ENCODE peak calls at places on chromosomes 12 and 14, in eight cellular contexts. E is Karpas-422, O is AG04450, A is RWPE1, L is fibroblast of lung, S is vagina, D is transverse colon, X is HepG2. U is an unnamed sample.

GRCh38 chr12:63944586-63945228 is 100.2 kb downstream of the SRGAP1 start:
- DNase-seq in E (no peak), O (no peak), A (no peak), L (no peak), S (no peak), D (no peak), X (peak), U (no peak)

GRCh38 chr14:89310211-89310610 is 106.8 kb downstream of the FOXN3 start:
- DNase-seq in E (no peak), O (no peak), A (no peak), L (no peak), S (no peak), D (no peak), X (no peak), U (no peak)

GRCh38 chr12:93758974-93759373 is 81.8 kb downstream of the CRADD start:
- DNase-seq in E (no peak), O (no peak), A (no peak), L (no peak), S (no peak), D (no peak), X (no peak), U (no peak)

GRCh38 chr12:133081408-133081806 is 684 bp downstream of the ZNF140 start:
- DNase-seq in E (no peak), O (no peak), A (no peak), L (no peak), S (no peak), D (peak), X (no peak), U (no peak)

GRCh38 chr12:51971679-51972423 is 20.4 kb downstream of the ACVR1B start:
- DNase-seq in E (no peak), O (no peak), A (no peak), L (no peak), S (no peak), D (no peak), X (no peak), U (no peak)

GRCh38 chr12:132282031-132282949 is 47.1 kb downstream of the GALNT9 start:
- DNase-seq in E (no peak), O (no peak), A (no peak), L (no peak), S (no peak), D (no peak), X (peak), U (no peak)

GRCh38 chr12:12736759-12737676 is 19.9 kb downstream of the CDKN1B start:
- DNase-seq in E (peak), O (no peak), A (no peak), L (peak), S (no peak), D (peak), X (no peak), U (peak)

GRCh38 chr12:27246774-27247173 is 2.7 kb downstream of the STK38L start:
- DNase-seq in E (no peak), O (no peak), A (no peak), L (peak), S (no peak), D (no peak), X (no peak), U (no peak)

GRCh38 chr12:32589165-32589891 is 89.8 kb upstream of the DNM1L start:
- DNase-seq in E (no peak), O (no peak), A (no peak), L (no peak), S (no peak), D (no peak), X (no peak), U (no peak)

GRCh38 chr14:91245029-91245428 is 525 bp upstream of the GPR68 start:
- DNase-seq in E (no peak), O (no peak), A (no peak), L (no peak), S (no peak), D (peak), X (no peak), U (peak)

GRCh38 chr12:75960954-75961661 is 70.5 kb downstream of the PHLDA1 start:
- DNase-seq in E (no peak), O (no peak), A (no peak), L (no peak), S (no peak), D (no peak), X (no peak), U (no peak)

GRCh38 chr12:79422060-79422812 is 268.5 kb downstream of the PAWR start:
- DNase-seq in E (no peak), O (no peak), A (no peak), L (peak), S (no peak), D (no peak), X (peak), U (no peak)

GRCh38 chr14:25090716-25091454 is 40.9 kb upstream of the STXBP6 start:
- DNase-seq in E (no peak), O (no peak), A (peak), L (peak), S (no peak), D (peak), X (no peak), U (no peak)

GRCh38 chr14:75083271-75083670 is 13.8 kb downstream of the ZC2HC1C start:
- DNase-seq in E (no peak), O (no peak), A (no peak), L (no peak), S (no peak), D (no peak), X (no peak), U (no peak)

GRCh38 chr12:108768591-108769500 is 37.5 kb upstream of the CORO1C start:
- DNase-seq in E (no peak), O (no peak), A (peak), L (no peak), S (no peak), D (peak), X (peak), U (peak)

GRCh38 chr14:74616996-74617700 is 5.1 kb upstream of the LTBP2 start:
- DNase-seq in E (no peak), O (no peak), A (no peak), L (peak), S (no peak), D (no peak), X (no peak), U (no peak)

GRCh38 chr12:103771466-103771865 is 69.6 kb downstream of the NT5DC3 start:
- DNase-seq in E (no peak), O (no peak), A (peak), L (peak), S (no peak), D (peak), X (peak), U (no peak)

GRCh38 chr14:88993946-88994345 is 169.5 kb downstream of the TTC8 start:
- DNase-seq in E (no peak), O (no peak), A (peak), L (peak), S (no peak), D (no peak), X (no peak), U (no peak)

GRCh38 chr14:61877050-61877390 is 114.8 kb downstream of the SNAPC1 start:
- DNase-seq in E (no peak), O (no peak), A (no peak), L (no peak), S (no peak), D (no peak), X (no peak), U (no peak)

GRCh38 chr12:12872139-12872933 is 19.0 kb upstream of the GPRC5A start:
- DNase-seq in E (no peak), O (no peak), A (peak), L (peak), S (no peak), D (peak), X (peak), U (no peak)

GRCh38 chr14:33790996-33791395 is 159.9 kb downstream of the EGLN3 start:
- DNase-seq in E (no peak), O (no peak), A (no peak), L (peak), S (no peak), D (no peak), X (no peak), U (no peak)

GRCh38 chr14:26286066-26286791 is 311.6 kb downstream of the NOVA1 start:
- DNase-seq in E (no peak), O (no peak), A (no peak), L (peak), S (no peak), D (no peak), X (no peak), U (no peak)

GRCh38 chr14:92473261-92473946 is 40.2 kb upstream of the RIN3 start:
- DNase-seq in E (no peak), O (no peak), A (no peak), L (peak), S (peak), D (peak), X (peak), U (no peak)

GRCh38 chr12:74349925-74350324 is 187.7 kb upstream of the ATXN7L3B start:
- DNase-seq in E (no peak), O (no peak), A (no peak), L (peak), S (no peak), D (no peak), X (no peak), U (no peak)

GRCh38 chr14:106879241-106879640 is 1352.9 kb downstream of the TMEM121 start:
- DNase-seq in E (peak), O (no peak), A (no peak), L (no peak), S (no peak), D (peak), X (peak), U (no peak)

GRCh38 chr12:130577348-130577747 is 138.8 kb downstream of the RIMBP2 start:
- DNase-seq in E (no peak), O (no peak), A (no peak), L (no peak), S (no peak), D (no peak), X (no peak), U (no peak)

GRCh38 chr14:92397140-92397815 is 74.3 kb downstream of the SLC24A4 start:
- DNase-seq in E (no peak), O (no peak), A (peak), L (peak), S (no peak), D (no peak), X (no peak), U (no peak)

GRCh38 chr14:62711351-62712023 is 333.8 kb downstream of the KCNH5 start:
- DNase-seq in E (no peak), O (no peak), A (no peak), L (no peak), S (no peak), D (no peak), X (no peak), U (no peak)

GRCh38 chr14:88005050-88005481 is at the start of gene GPR65:
- DNase-seq in E (peak), O (no peak), A (no peak), L (no peak), S (no peak), D (no peak), X (no peak), U (no peak)

GRCh38 chr12:42483534-42483857 is 106.0 kb downstream of the PRICKLE1 start:
- DNase-seq in E (no peak), O (no peak), A (peak), L (peak), S (peak), D (peak), X (no peak), U (peak)

GRCh38 chr12:124916370-124917134 is 2.1 kb upstream of the UBC start:
- DNase-seq in E (peak), O (no peak), A (no peak), L (peak), S (peak), D (peak), X (peak), U (no peak)

GRCh38 chr14:55705651-55706340 is 125.8 kb downstream of the KTN1 start:
- DNase-seq in E (no peak), O (no peak), A (peak), L (peak), S (no peak), D (no peak), X (peak), U (no peak)

GRCh38 chr14:80946187-80946586 is 4.6 kb upstream of the CEP128 start:
- DNase-seq in E (no peak), O (no peak), A (no peak), L (no peak), S (no peak), D (no peak), X (no peak), U (no peak)

GRCh38 chr12:12803186-12803585 is 10.0 kb upstream of the DDX47 start:
- DNase-seq in E (no peak), O (no peak), A (peak), L (peak), S (no peak), D (peak), X (peak), U (peak)

GRCh38 chr14:97218336-97218712 is 421.1 kb downstream of the VRK1 start:
- DNase-seq in E (no peak), O (no peak), A (no peak), L (no peak), S (no peak), D (no peak), X (no peak), U (peak)

DNA sequence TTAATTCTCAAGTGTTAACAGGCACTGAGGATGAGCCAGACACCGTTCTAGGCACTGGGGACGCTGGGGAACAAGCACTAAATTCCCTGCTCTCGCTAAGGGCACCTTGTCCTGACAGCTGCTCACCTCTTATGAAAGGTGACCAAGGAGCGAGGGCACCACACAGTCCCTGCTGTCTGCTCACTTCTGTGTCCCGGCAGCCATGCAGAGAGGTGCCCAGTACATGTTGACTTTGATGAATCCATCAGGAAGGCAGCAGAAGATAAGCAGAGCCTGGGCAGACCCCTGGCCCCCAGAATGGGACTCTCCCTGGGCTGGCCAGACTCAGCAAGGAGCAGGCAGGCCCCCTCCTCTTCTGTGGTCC is 14.1 kb downstream of the C14orf132 start:
- DNase-seq in E (no peak), O (no peak), A (no peak), L (no peak), S (no peak), D (no peak), X (no peak), U (no peak)
- H3K27ac ChIP-seq in E (no peak), O (peak), A (peak), L (peak), S (peak), D (peak), X (no peak), U (no peak)

DNA sequence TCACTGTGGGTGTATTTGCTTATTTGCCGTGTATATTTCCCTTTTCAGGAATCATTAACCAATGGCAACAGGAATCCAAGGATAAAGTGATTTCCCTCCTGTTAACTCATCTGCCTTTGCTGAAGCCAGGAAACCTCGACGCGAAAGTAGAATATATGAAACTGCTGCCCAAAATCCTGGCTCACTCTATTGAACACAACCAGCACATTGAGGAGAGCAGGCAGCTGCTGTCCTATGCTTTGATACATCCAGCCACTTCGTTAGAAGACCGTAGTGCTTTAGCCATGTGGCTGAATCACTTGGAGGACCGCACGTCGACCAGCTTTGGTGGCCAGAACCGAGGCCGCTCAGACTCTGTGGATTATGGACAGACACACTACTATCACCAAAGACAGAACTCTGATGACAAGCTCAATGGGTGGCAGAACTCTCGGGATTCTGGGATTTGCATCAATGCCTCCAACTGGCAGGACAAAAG is 135.1 kb downstream of the SAMD4A start:
- DNase-seq in E (no peak), O (no peak), A (no peak), L (no peak), S (no peak), D (no peak), X (peak), U (no peak)
- H3K27ac ChIP-seq in E (no peak), O (no peak), A (no peak), L (no peak), S (no peak), D (no peak), X (peak), U (no peak)

GRCh38 chr14:53470351-53471043 is 317.4 kb upstream of the DDHD1 start:
- DNase-seq in E (no peak), O (peak), A (no peak), L (peak), S (no peak), D (no peak), X (peak), U (no peak)

GRCh38 chr14:53472306-53472705 is 319.2 kb upstream of the DDHD1 start:
- DNase-seq in E (no peak), O (no peak), A (no peak), L (no peak), S (no peak), D (no peak), X (no peak), U (no peak)

GRCh38 chr14:53468876-53469275 is 315.8 kb upstream of the DDHD1 start:
- DNase-seq in E (no peak), O (no peak), A (no peak), L (no peak), S (no peak), D (no peak), X (no peak), U (no peak)

GRCh38 chr14:53478174-53478573 is 325.1 kb upstream of the DDHD1 start:
- DNase-seq in E (no peak), O (no peak), A (no peak), L (no peak), S (no peak), D (no peak), X (peak), U (no peak)

GRCh38 chr14:53473480-53473879 is 320.4 kb upstream of the DDHD1 start:
- DNase-seq in E (no peak), O (no peak), A (no peak), L (no peak), S (no peak), D (no peak), X (no peak), U (no peak)
- H3K27ac ChIP-seq in E (no peak), O (no peak), A (no peak), L (no peak), S (no peak), D (no peak), X (no peak), U (no peak)

GRCh38 chr14:35383569-35384385 is 20.8 kb downstream of the NFKBIA start:
- DNase-seq in E (no peak), O (no peak), A (no peak), L (no peak), S (no peak), D (no peak), X (no peak), U (no peak)
- H3K27ac ChIP-seq in E (no peak), O (peak), A (peak), L (peak), S (peak), D (peak), X (no peak), U (no peak)

GRCh38 chr12:116474331-116474730 is 84.8 kb upstream of the MAP1LC3B2 start:
- DNase-seq in E (no peak), O (no peak), A (no peak), L (no peak), S (no peak), D (no peak), X (no peak), U (no peak)

GRCh38 chr12:116478243-116478773 is 80.9 kb upstream of the MAP1LC3B2 start:
- DNase-seq in E (no peak), O (no peak), A (no peak), L (no peak), S (no peak), D (no peak), X (no peak), U (no peak)

GRCh38 chr12:116473416-116473815 is 85.8 kb upstream of the MAP1LC3B2 start:
- DNase-seq in E (no peak), O (no peak), A (no peak), L (no peak), S (no peak), D (no peak), X (no peak), U (no peak)

GRCh38 chr12:116474899-116475298 is 84.3 kb upstream of the MAP1LC3B2 start:
- DNase-seq in E (no peak), O (no peak), A (no peak), L (no peak), S (no peak), D (no peak), X (no peak), U (no peak)

DNA sequence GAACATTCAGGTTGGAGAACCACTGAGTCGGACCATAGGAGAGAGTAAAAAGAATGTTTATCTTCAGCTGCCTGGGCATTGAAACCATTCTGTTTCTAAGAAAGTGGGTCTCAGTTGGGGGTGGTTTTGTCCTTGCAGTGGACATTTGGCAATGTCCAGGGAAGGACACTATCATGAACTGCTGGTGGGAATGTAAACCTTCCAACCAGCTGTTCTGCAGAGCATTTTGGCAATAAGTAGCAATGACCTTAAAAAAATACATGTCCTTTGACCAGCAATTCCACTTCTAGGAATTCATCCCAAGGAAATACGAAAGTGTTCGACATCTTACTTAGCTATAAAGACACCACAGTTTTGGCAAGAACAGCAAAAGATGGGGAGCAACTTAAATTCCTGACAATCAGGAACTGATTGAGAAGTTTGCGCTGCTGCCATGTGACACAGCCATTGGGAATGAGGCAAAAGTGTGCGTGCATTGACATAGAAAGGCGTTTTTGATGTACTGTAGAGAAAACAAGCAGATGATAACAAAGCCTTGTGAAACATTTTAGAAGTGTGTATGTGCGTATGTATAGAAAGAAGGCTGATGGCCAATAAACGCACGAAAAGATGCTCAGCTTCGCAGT is 82.8 kb upstream of the MAP1LC3B2 start:
- DNase-seq in E (no peak), O (no peak), A (no peak), L (no peak), S (no peak), D (no peak), X (no peak), U (no peak)
- H3K27ac ChIP-seq in E (no peak), O (no peak), A (no peak), L (no peak), S (no peak), D (no peak), X (no peak), U (no peak)

DNA sequence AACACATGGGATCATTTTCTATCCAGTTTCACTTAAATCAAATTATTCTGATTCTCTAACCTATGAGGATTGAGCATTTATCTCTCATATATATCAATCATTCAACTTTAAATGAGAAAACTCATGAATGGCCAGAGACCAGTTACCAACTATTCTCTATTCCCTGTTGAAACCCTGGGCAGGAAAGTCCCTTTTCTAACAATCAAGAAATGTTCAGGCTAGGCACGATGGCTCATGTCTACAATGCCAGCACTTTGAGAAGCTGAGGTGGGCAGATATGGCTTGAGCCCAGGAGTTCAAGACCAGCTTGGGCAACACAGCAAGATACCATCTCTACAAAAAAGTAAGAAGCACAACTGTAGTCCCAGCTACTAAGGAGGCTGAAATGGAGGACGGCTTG is 18.0 kb downstream of the FMNL3 start:
- DNase-seq in E (no peak), O (no peak), A (no peak), L (no peak), S (no peak), D (no peak), X (no peak), U (no peak)
- H3K27ac ChIP-seq in E (no peak), O (no peak), A (no peak), L (no peak), S (no peak), D (no peak), X (no peak), U (no peak)

GRCh38 chr14:105496831-105497591 is 6.0 kb downstream of the TEDC1 start:
- DNase-seq in E (no peak), O (no peak), A (no peak), L (no peak), S (no peak), D (no peak), X (no peak), U (no peak)

GRCh38 chr14:105497671-105498429 is 6.8 kb downstream of the TEDC1 start:
- DNase-seq in E (no peak), O (no peak), A (no peak), L (no peak), S (peak), D (no peak), X (no peak), U (no peak)

GRCh38 chr14:105499256-105500035 is 8.4 kb downstream of the TEDC1 start:
- DNase-seq in E (no peak), O (no peak), A (no peak), L (no peak), S (no peak), D (no peak), X (peak), U (peak)

GRCh38 chr14:105500036-105500725 is 9.1 kb downstream of the TEDC1 start:
- DNase-seq in E (no peak), O (no peak), A (no peak), L (no peak), S (peak), D (no peak), X (no peak), U (no peak)

GRCh38 chr14:105498430-105499255 is 7.6 kb downstream of the TEDC1 start:
- DNase-seq in E (no peak), O (no peak), A (no peak), L (no peak), S (no peak), D (no peak), X (no peak), U (no peak)
- H3K27ac ChIP-seq in E (no peak), O (no peak), A (peak), L (no peak), S (no peak), D (no peak), X (peak), U (no peak)